ENCODE peak calls at places on chromosomes 12 and 14, in four cellular contexts. T, K, W and O are unnamed samples.
A peak's percentile ranks its signal among the peaks of the same experiment; 100 is the strongest.

GRCh38 chr14:104152246-104152575 is 13.8 kb downstream of the KIF26A start:
- DNase-seq in T (no peak), K (no peak), W (no peak), O (no peak)

GRCh38 chr14:100736269-100737180 is 9.8 kb downstream of the DLK1 start:
- DNase-seq in T (no peak), K (no peak), W (no peak), O (no peak)

GRCh38 chr12:78226763-78227162 is 396.1 kb downstream of the NAV3 start:
- DNase-seq in T (no peak), K (no peak), W (no peak), O (no peak)

GRCh38 chr12:14910090-14910915 is 24.6 kb upstream of the MGP start:
- DNase-seq in T (peak; percentile 82), K (no peak), W (no peak), O (no peak)

GRCh38 chr14:61761557-61761956 is 663 bp upstream of the SNAPC1 start:
- DNase-seq in T (no peak), K (no peak), W (no peak), O (no peak)

GRCh38 chr12:16019131-16019530 is 108.0 kb downstream of the DERA start:
- DNase-seq in T (no peak), K (no peak), W (no peak), O (no peak)

GRCh38 chr12:109461846-109462766 is 15.0 kb downstream of the KCTD10 start:
- DNase-seq in T (peak; percentile 97), K (peak; percentile 95), W (peak; percentile 65), O (peak; percentile 95)

GRCh38 chr12:39764944-39765560 is 145.4 kb upstream of the ABCD2 start:
- DNase-seq in T (peak; percentile 75), K (no peak), W (peak; percentile 55), O (no peak)

GRCh38 chr14:90903101-90903500 is 86.9 kb upstream of the TTC7B start:
- DNase-seq in T (peak; percentile 73), K (no peak), W (peak; percentile 63), O (no peak)

GRCh38 chr12:67147447-67147846 is 121.7 kb upstream of the CAND1 start:
- DNase-seq in T (no peak), K (no peak), W (no peak), O (no peak)

GRCh38 chr12:42732908-42733411 is 143.4 kb upstream of the PRICKLE1 start:
- DNase-seq in T (no peak), K (no peak), W (no peak), O (no peak)

GRCh38 chr12:58166643-58167042 is 225.3 kb downstream of the ATP23 start:
- DNase-seq in T (no peak), K (no peak), W (no peak), O (no peak)

GRCh38 chr12:16165506-16165905 is 112.0 kb downstream of the SLC15A5 start:
- DNase-seq in T (peak; percentile 78), K (no peak), W (peak; percentile 58), O (no peak)

GRCh38 chr14:81200041-81200440 is 20.7 kb downstream of the GTF2A1 start:
- DNase-seq in T (no peak), K (no peak), W (no peak), O (no peak)

GRCh38 chr14:52076334-52076733 is 7.5 kb upstream of the NID2 start:
- DNase-seq in T (peak; percentile 62), K (peak; percentile 80), W (no peak), O (peak; percentile 68)

GRCh38 chr12:6193853-6194815 is 6.1 kb upstream of the CD9 start:
- DNase-seq in T (peak; percentile 53), K (no peak), W (peak; percentile 38), O (no peak)

GRCh38 chr14:61549425-61549824 is 145.9 kb upstream of the HIF1A start:
- DNase-seq in T (peak; percentile 69), K (no peak), W (peak; percentile 35), O (no peak)

GRCh38 chr14:101215936-101216335 is 312.4 kb upstream of the RTL1 start:
- DNase-seq in T (no peak), K (peak; percentile 58), W (no peak), O (peak; percentile 74)

GRCh38 chr12:120394483-120395367 is 25.8 kb upstream of the MSI1 start:
- DNase-seq in T (no peak), K (no peak), W (no peak), O (no peak)

GRCh38 chr12:110534811-110535210 is 32.7 kb downstream of the RAD9B start:
- DNase-seq in T (no peak), K (no peak), W (no peak), O (no peak)

GRCh38 chr12:101838628-101839323 is 8.0 kb upstream of the GNPTAB start:
- DNase-seq in T (no peak), K (no peak), W (no peak), O (no peak)

GRCh38 chr14:106657460-106657859 is 1131.1 kb downstream of the TMEM121 start:
- DNase-seq in T (no peak), K (no peak), W (no peak), O (peak; percentile 64)

GRCh38 chr12:131852551-131853299 is 24.5 kb downstream of the MMP17 start:
- DNase-seq in T (no peak), K (no peak), W (peak; percentile 38), O (no peak)
- H3K4me3 ChIP-seq in T (no peak overlapping the region), K (no peak overlapping the region), W (no peak overlapping the region), O (no peak overlapping the region)

GRCh38 chr12:54412348-54412747 is 6.7 kb downstream of the ITGA5 start:
- DNase-seq in T (no peak), K (no peak), W (no peak), O (no peak)
- H3K4me3 ChIP-seq in T (no peak overlapping the region), K (peak overlapping the region; percentile 93), W (no peak overlapping the region), O (peak overlapping the region; percentile 96)

DNA sequence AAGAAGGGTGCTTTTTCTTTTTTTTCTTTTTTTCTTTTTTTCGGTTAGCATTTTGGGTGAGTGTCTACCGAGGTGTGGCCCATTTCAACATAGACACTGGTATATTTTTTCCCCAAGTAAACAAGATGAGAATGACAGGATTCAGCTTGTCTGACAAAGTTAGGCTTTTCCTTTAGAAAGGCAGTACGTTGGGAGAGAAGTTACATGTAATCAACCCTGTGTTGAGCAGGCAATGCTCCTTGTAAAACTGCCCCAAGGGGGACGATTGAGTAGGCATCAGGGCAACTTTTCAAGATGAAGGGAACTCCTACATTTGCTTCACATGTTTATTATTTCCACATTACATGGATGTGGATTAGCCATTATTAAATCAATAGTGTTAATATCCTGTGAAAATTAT is 1.7 kb downstream of the EMP1 start:
- DNase-seq in T (no peak), K (no peak), W (no peak), O (no peak)
- H3K4me3 ChIP-seq in T (peak overlapping the region; percentile 92), K (peak overlapping the region; percentile 69), W (no peak overlapping the region), O (peak overlapping the region; percentile 52)

DNA sequence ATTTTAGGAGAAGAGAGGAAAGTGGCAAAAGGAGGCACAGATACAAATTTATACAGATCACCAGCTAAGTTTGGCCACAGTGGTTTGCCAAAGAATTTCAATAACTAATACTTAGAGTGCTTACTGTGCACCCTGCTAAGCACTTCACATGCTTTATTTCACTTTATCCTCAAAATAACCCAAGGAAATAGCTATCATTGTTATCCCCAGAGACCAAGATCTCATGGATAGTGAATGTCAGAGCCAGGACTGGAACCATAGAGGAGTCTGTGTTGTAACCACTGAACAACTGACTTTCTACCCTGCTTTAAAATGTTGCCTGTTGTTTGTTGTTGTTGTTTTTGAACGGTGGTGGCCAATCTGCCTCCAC is 1.3 kb upstream of the TCP11L2 start:
- DNase-seq in T (no peak), K (no peak), W (no peak), O (no peak)
- H3K4me3 ChIP-seq in T (no peak overlapping the region), K (peak overlapping the region; percentile 96), W (peak overlapping the region; percentile 86), O (peak overlapping the region; percentile 94)

GRCh38 chr12:116436561-116437249 is 122.5 kb upstream of the MAP1LC3B2 start:
- DNase-seq in T (no peak), K (no peak), W (no peak), O (no peak)

GRCh38 chr12:116431677-116432300 is 127.4 kb upstream of the MAP1LC3B2 start:
- DNase-seq in T (no peak), K (no peak), W (no peak), O (no peak)

GRCh38 chr12:116432321-116432750 is 126.8 kb upstream of the MAP1LC3B2 start:
- DNase-seq in T (peak; percentile 94), K (no peak), W (no peak), O (no peak)

GRCh38 chr12:116435984-116436383 is 123.2 kb upstream of the MAP1LC3B2 start:
- DNase-seq in T (no peak), K (no peak), W (no peak), O (no peak)

DNA sequence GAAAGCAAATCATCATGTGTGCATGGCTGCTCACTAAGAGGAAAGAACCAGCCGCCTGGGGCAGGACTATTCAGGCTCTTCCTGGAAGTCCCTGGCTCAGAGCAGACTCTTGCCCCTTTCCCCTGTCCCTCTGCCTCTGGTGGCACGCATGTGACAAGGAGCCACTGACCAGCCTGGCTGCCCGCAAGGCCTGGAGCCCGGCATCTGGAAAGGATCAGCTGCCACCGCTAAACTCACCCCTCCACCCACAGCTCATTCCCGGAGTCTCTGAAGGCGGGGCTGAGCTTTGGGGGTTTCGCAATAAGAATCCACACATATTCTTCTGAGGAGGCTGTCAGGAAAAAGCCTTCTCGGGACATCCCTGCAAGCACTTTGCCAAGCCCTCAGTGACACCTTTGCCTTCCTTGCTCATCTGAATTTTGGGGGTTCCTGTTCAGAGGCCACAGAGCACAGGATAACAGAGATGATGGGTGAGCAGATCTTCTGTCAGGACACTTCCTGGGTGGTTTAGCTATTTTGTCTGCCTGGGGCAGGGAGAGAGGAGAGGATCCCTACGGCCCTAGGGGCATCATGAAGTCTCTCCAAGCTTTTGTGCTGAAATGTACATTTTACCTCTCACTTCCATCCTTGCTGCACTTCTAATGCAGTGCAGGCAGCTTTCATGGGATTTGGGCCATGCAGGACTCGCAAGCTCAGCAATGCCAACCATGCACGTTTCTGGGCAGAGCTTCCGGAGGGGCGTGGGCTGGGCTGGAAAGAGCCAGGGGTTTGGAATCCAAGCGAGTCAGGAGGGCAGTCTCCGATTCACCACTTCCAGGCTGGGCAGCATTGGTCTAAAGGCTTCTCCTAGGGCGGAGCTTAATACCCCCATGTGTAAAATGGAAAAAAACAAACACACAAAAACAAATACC is 124.8 kb upstream of the MAP1LC3B2 start:
- DNase-seq in T (peak; percentile 94), K (peak; percentile 96), W (peak; percentile 93), O (peak; percentile 97)
- H3K4me3 ChIP-seq in T (peak overlapping the region; percentile 40), K (peak overlapping the region; percentile 62), W (peak overlapping the region; percentile 37), O (peak overlapping the region; percentile 38)

DNA sequence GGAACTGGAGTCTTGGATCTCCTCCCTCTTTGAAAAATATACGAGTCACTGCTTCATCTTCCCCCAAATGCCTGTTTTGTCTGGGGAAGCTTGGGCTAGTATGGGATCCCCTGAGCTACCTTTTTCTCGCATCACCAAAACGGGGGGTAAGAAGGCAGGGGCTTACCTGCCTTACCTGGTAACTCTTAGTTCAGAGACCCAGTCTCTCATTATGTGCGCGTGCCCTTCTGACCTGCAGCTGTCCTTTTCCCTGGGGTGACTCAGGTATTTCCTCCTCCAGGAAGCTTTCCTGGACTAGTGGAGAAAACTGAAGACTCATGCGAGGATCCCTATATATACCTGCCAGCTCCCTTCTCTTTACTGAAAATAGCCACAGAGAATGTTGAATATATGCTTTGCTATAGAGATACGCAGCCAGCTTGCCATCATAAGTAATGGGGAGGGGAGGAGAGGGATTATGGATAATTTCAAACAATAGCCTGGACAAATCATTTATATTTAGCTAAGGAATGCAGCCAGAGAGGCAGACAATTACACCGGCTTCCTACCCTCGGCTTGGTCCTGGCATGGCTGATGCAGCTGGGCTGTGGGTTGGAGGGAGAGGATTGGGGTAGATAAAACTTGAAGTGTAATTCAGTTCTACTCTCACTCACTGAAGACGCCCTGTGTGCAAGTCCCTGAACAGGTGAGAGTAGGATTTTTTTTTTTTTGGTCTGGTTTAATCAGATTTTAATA is 1.1 kb downstream of the TSPAN9 start:
- DNase-seq in T (no peak), K (no peak), W (no peak), O (no peak)
- H3K4me3 ChIP-seq in T (peak overlapping the region; percentile 88), K (peak overlapping the region; percentile 91), W (peak overlapping the region; percentile 87), O (peak overlapping the region; percentile 97)

GRCh38 chr12:96421014-96421413 is 20.8 kb upstream of the CDK17 start:
- DNase-seq in T (no peak), K (no peak), W (no peak), O (no peak)
- H3K4me3 ChIP-seq in T (no peak overlapping the region), K (peak overlapping the region; percentile 52), W (no peak overlapping the region), O (peak overlapping the region; percentile 25)